ENCODE peak calls at places on chromosomes 12 and 14, in four cellular contexts. J, I, H and X are unnamed samples.

GRCh38 chr12:68303850-68304249 is 28.3 kb downstream of the MDM1 start:
- DNase-seq in J (no peak), I (peak), H (no peak), X (no peak)

GRCh38 chr14:56801920-56802319 is 8.4 kb downstream of the OTX2 start:
- DNase-seq in J (no peak), I (no peak), H (no peak), X (no peak)

GRCh38 chr14:22887990-22888378 is 5.0 kb downstream of the REM2 start:
- DNase-seq in J (no peak), I (no peak), H (no peak), X (no peak)

GRCh38 chr12:44847888-44848770 is 28.0 kb downstream of the NELL2 start:
- DNase-seq in J (no peak), I (no peak), H (no peak), X (no peak)

GRCh38 chr14:51616724-51617409 is 34.8 kb upstream of the FRMD6 start:
- DNase-seq in J (peak), I (no peak), H (no peak), X (peak)

GRCh38 chr14:24861083-24861630 is 188.8 kb downstream of the STXBP6 start:
- DNase-seq in J (peak), I (no peak), H (no peak), X (no peak)

GRCh38 chr12:60266381-60266852 is 670.6 kb downstream of the SLC16A7 start:
- DNase-seq in J (peak), I (no peak), H (no peak), X (peak)

GRCh38 chr12:15829949-15830348 is 40.8 kb upstream of the EPS8 start:
- DNase-seq in J (no peak), I (no peak), H (no peak), X (no peak)

GRCh38 chr12:110677206-110677911 is 11.6 kb downstream of the HVCN1 start:
- DNase-seq in J (no peak), I (no peak), H (no peak), X (peak)

GRCh38 chr12:70667253-70667652 is 30.0 kb upstream of the PTPRB start:
- DNase-seq in J (no peak), I (no peak), H (no peak), X (no peak)

GRCh38 chr12:47947273-47947672 is 16.1 kb upstream of the TMEM106C start:
- DNase-seq in J (no peak), I (no peak), H (no peak), X (peak)

GRCh38 chr12:107557026-107557425 is 128.6 kb upstream of the PWP1 start:
- DNase-seq in J (no peak), I (no peak), H (no peak), X (no peak)

GRCh38 chr14:36238666-36239363 is 62.3 kb upstream of the PTCSC3 start:
- DNase-seq in J (peak), I (no peak), H (no peak), X (no peak)

GRCh38 chr14:105074601-105075053 is 9.4 kb upstream of the GPR132 start:
- DNase-seq in J (no peak), I (no peak), H (no peak), X (no peak)

GRCh38 chr12:104958946-104959841 is 1.1 kb upstream of the SLC41A2 start:
- DNase-seq in J (peak), I (no peak), H (no peak), X (no peak)

GRCh38 chr12:60059180-60059579 is 463.4 kb downstream of the SLC16A7 start:
- DNase-seq in J (no peak), I (no peak), H (no peak), X (no peak)

GRCh38 chr12:124109760-124110159 is 136.7 kb downstream of the ZNF664 start:
- DNase-seq in J (no peak), I (no peak), H (no peak), X (no peak)

GRCh38 chr14:73491256-73491976 is 683 bp downstream of the RIOX1 start:
- DNase-seq in J (no peak), I (peak), H (no peak), X (no peak)

GRCh38 chr14:35406090-35406489 is 1.5 kb upstream of the NFKBIA start:
- DNase-seq in J (no peak), I (no peak), H (no peak), X (no peak)